ENCODE peak calls at places on chromosomes 1 and 21, in four cellular contexts. C, G, Z and H are unnamed samples.
A peak's percentile ranks its signal among the peaks of the same experiment; 100 is the strongest.

GRCh38 chr21:37537391-37537996 is 170.9 kb downstream of the DYRK1A start:
- DNase-seq in C (no peak), G (no peak), Z (no peak), H (no peak)

GRCh38 chr1:2104621-2105427 is 54.6 kb downstream of the PRKCZ start:
- DNase-seq in C (no peak), G (no peak), Z (no peak), H (peak; percentile 41)

GRCh38 chr1:117067528-117068370 is 7.6 kb downstream of the TTF2 start:
- DNase-seq in C (peak; percentile 72), G (peak; percentile 18), Z (no peak), H (peak; percentile 72)

GRCh38 chr1:188058801-188059200 is 1230.1 kb downstream of the PLA2G4A start:
- DNase-seq in C (no peak), G (no peak), Z (no peak), H (no peak)

GRCh38 chr1:25042876-25043580 is 113.0 kb upstream of the RUNX3 start:
- DNase-seq in C (no peak), G (no peak), Z (no peak), H (no peak)

GRCh38 chr1:52368383-52369172 is 2.6 kb upstream of the CC2D1B start:
- DNase-seq in C (peak; percentile 79), G (peak; percentile 48), Z (peak; percentile 36), H (peak; percentile 88)

GRCh38 chr1:198620951-198621824 is 17.7 kb upstream of the PTPRC start:
- DNase-seq in C (peak; percentile 97), G (no peak), Z (no peak), H (no peak)

GRCh38 chr1:59427155-59427554 is 130.3 kb downstream of the FGGY start:
- DNase-seq in C (no peak), G (peak; percentile 92), Z (peak; percentile 93), H (no peak)

GRCh38 chr1:85799734-85800133 is 91.5 kb upstream of the ZNHIT6 start:
- DNase-seq in C (no peak), G (no peak), Z (no peak), H (no peak)

GRCh38 chr21:9759972-9760371 is 761.4 kb upstream of the TPTE start:
- DNase-seq in C (no peak), G (no peak), Z (no peak), H (no peak)
- H3K9me3 ChIP-seq in C (peaks cover 76% of the 10 kb centered on the region), G (peaks cover 61% of the 10 kb centered on the region), Z (peaks cover 19% of the 10 kb centered on the region), H (peaks cover 86% of the 10 kb centered on the region)

DNA sequence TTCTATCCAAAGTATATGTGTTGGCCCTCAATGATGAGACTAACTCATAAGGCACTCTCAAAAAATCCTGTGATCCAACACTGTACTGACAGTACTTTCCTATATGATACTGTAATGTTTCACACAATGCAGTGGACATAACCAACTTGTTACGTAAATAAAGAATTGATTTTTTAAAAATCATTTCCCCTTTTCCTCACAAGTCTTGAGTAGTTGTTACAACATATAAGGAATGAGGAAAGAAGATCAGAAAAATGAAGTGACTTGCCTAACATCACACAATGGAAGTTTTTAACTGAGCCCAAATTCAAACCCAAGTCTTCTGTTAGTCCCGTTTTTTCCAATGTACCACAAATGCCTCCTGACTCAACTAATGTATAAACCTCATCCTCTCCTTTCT is 17.2 kb downstream of the PTP4A2 start:
- DNase-seq in C (no peak), G (no peak), Z (no peak), H (no peak)
- H4K20me1 ChIP-seq in C (peaks cover 24% of the 10 kb centered on the region), G (peaks cover 34% of the 10 kb centered on the region), Z (peaks cover 18% of the 10 kb centered on the region), H (peaks cover 42% of the 10 kb centered on the region)

GRCh38 chr1:49465486-49466185 is 558.1 kb downstream of the AGBL4 start:
- DNase-seq in C (no peak), G (no peak), Z (no peak), H (no peak)
- H3K9me3 ChIP-seq in C (no peaks in the 10 kb centered on the region), G (peaks cover 8% of the 10 kb centered on the region), Z (no peaks in the 10 kb centered on the region), H (peaks cover 56% of the 10 kb centered on the region)

DNA sequence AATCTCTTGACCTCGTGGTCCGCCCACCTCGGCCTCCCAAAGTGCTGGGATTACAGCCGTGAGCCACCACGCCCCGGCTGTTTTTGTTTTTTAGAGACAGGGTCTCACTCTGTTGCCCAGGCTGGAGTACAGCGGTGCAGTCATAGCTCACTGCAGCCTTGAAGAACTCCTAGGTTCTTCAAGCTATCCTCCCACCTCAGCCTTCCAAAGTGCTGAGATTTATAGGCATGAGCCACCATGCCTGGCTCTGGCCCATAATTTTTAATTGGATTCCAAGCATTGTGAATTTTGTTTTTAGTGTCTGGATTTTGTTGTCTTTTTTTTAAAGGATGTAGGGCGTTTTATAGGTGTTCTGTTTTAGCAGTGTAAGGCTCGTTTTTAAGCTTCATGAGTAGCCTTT is 28.6 kb upstream of the TXLNA start:
- DNase-seq in C (no peak), G (no peak), Z (no peak), H (no peak)
- H4K20me1 ChIP-seq in C (no peaks in the 10 kb centered on the region), G (peaks cover 1% of the 10 kb centered on the region), Z (no peaks in the 10 kb centered on the region), H (peaks cover 8% of the 10 kb centered on the region)

DNA sequence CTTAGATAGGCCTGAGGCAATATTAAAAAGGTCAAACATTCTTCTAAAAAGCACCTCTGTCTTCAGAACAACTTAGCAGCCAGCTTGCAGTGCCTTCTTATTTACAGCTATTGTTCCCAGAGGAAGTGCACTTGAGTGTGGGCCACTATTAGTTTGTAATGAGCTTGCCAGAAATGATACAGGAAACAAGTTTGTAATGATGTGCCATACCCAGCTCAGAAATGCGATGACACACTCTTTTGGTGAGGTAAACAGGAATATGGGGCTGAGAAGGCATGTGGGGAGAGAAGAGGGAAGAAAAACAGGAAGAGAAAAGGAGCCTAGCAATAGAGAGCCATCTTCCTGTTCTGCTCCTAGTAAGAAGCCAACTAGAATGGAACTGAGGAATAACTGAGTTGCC is 295.4 kb downstream of the AGBL4 start:
- DNase-seq in C (no peak), G (no peak), Z (no peak), H (no peak)
- H3K9me3 ChIP-seq in C (no peaks in the 10 kb centered on the region), G (peaks cover 15% of the 10 kb centered on the region), Z (no peaks in the 10 kb centered on the region), H (peaks cover 45% of the 10 kb centered on the region)

GRCh38 chr1:183957216-183957830 is 80.2 kb downstream of the COLGALT2 start:
- DNase-seq in C (no peak), G (no peak), Z (no peak), H (no peak)
- H4K20me1 ChIP-seq in C (no peaks in the 10 kb centered on the region), G (no peaks in the 10 kb centered on the region), Z (no peaks in the 10 kb centered on the region), H (no peaks in the 10 kb centered on the region)

DNA sequence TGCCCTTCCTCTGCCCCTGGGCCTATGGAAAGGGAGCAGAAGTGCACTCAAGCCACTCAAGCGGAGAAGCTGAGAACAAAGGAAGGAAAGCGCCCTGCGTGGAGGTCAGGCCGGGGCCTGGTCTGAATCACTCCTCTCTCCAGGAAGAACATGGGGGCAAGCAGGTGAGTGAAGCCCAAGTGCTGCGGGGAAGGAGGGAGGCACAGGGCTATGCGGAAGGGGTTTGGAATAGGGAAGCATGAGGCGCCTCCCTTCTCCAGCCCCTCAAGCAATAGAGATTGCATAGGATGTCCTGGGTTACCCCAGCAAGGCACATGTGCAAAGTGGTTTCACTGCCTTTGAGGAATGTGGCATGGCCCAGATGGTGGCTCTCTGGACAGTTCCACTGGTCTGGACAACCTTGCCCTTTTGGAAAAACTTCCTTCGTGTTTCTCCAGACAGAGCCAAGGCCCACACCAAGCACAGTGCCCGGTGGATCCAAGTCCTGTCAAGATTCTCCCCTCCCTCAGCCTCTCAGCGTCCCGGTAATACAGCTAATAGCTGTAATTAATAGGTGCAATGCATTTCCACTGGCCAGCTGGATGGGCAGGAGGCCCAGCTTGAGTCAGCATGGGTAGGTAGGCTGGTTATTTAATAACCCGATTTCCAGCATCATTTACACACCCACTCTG is 13.7 kb downstream of the BLACAT1 start:
- DNase-seq in C (no peak), G (no peak), Z (no peak), H (peak; percentile 82)
- H3K9me3 ChIP-seq in C (no peaks in the 10 kb centered on the region), G (no peaks in the 10 kb centered on the region), Z (no peaks in the 10 kb centered on the region), H (no peaks in the 10 kb centered on the region)

GRCh38 chr1:228493141-228494043 is 6.2 kb downstream of the RNF187 start:
- DNase-seq in C (no peak), G (no peak), Z (no peak), H (no peak)

GRCh38 chr1:228488107-228488817 is 1.1 kb downstream of the RNF187 start:
- DNase-seq in C (no peak), G (no peak), Z (no peak), H (no peak)

GRCh38 chr1:228487336-228488106 is at the start of gene RNF187:
- DNase-seq in C (peak; percentile 81), G (no peak), Z (no peak), H (peak; percentile 67)

GRCh38 chr1:228488818-228489674 is 1.9 kb downstream of the RNF187 start:
- DNase-seq in C (peak; percentile 78), G (no peak), Z (no peak), H (no peak)

DNA sequence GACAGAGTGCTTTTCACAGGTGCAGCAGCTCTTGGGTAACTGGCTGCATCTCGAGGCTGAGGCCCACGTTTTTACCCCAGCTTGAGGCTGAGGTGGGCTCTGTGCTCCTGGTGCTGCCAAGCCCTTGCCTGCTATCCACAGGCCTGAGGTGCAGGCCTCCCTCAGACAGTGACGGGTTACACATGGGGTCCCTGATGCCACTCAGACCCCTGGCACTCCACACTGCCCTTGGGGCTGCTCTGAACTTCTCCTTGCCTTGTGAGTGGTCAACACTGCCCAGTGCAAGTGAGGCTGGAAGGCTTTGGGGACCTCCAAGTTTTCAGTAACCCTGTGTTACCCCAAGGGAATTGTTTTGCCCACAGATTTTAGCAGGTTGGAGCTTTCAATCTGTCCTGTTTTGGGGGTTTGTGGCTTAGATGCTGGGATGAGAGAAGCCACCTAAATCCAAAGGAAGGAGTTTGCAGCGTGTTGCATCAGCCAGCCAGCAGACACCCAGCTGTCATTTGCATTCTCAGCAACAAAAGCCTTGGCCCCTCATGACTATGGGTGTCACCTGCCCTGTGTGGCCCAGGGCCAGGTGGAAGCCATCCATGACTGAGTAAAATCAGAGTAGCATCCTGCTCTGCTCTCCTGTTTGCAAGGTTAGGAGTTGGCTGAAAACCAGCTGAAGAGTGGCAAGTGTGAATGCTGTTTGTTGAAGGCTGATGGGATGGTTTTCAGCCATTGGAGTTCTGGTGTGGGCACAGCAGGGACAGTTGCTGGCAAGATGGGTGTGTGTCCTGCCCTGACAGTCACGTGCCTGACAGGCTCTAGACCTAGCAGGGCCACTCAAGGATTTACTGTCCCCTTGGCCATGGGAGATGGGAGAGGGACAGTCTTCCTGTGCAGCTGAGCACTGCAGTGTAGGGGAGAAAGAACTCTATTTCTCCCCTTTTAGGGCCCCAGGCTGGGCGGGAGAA is 3.2 kb downstream of the RNF187 start:
- DNase-seq in C (peak; percentile 85), G (peak; percentile 6), Z (no peak), H (no peak)
- H4K20me1 ChIP-seq in C (no peaks in the 10 kb centered on the region), G (no peaks in the 10 kb centered on the region), Z (no peaks in the 10 kb centered on the region), H (peaks cover 19% of the 10 kb centered on the region)

GRCh38 chr1:157646144-157646543 is 48.3 kb upstream of the FCRL4 start:
- DNase-seq in C (peak; percentile 74), G (no peak), Z (no peak), H (no peak)

GRCh38 chr1:157639800-157640199 is 41.9 kb upstream of the FCRL4 start:
- DNase-seq in C (no peak), G (no peak), Z (no peak), H (no peak)

GRCh38 chr1:157641177-157641576 is 43.3 kb upstream of the FCRL4 start:
- DNase-seq in C (no peak), G (no peak), Z (no peak), H (no peak)
- H3K9me3 ChIP-seq in C (no peaks in the 10 kb centered on the region), G (no peaks in the 10 kb centered on the region), Z (no peaks in the 10 kb centered on the region), H (no peaks in the 10 kb centered on the region)